ENCODE peak calls at places on chromosome 6, in five cellular contexts. U is adrenal gland, P is stomach, D is body of pancreas, G is left ventricle myocardium inferior. B is an unnamed sample. For H3K9me3, the result is how much of the 10 kb centered on the place peaks cover.

GRCh38 chr6:105193647-105194046 is 13.8 kb upstream of the POPDC3 start:
- DNase-seq in U (no peak), G (no peak), D (no peak), P (no peak), B (no peak)

GRCh38 chr6:138647006-138647405 is 126.6 kb upstream of the CCDC28A start:
- DNase-seq in P (no peak), D (no peak), G (no peak), U (no peak), B (no peak)

GRCh38 chr6:7684843-7685242 is 41.1 kb upstream of the BMP6 start:
- DNase-seq in D (no peak), P (no peak), G (no peak), U (no peak), B (no peak)

GRCh38 chr6:154343473-154344308 is 12.9 kb downstream of the IPCEF1 start:
- DNase-seq in U (no peak), G (no peak), P (peak), D (peak), B (peak)

GRCh38 chr6:41732601-41733348 is 2.6 kb downstream of the TFEB start:
- DNase-seq in P (peak), G (no peak), D (peak), U (no peak), B (peak)

GRCh38 chr6:137763436-137763835 is 103.6 kb upstream of the TNFAIP3 start:
- DNase-seq in G (no peak), D (no peak), P (no peak), U (no peak), B (no peak)

GRCh38 chr6:11705069-11705468 is 73.5 kb downstream of the ADTRP start:
- DNase-seq in G (no peak), U (no peak), P (no peak), D (no peak), B (no peak)

GRCh38 chr6:117156701-117157100 is 108.7 kb upstream of the VGLL2 start:
- DNase-seq in D (no peak), U (no peak), P (no peak), G (no peak), B (no peak)

GRCh38 chr6:64012351-64013060 is 376.9 kb downstream of the PHF3 start:
- DNase-seq in G (no peak), P (no peak), D (no peak), U (no peak), B (no peak)

GRCh38 chr6:54935739-54936138 is 89.2 kb downstream of the FAM83B start:
- DNase-seq in G (no peak), D (no peak), P (no peak), U (no peak), B (no peak)

GRCh38 chr6:161169690-161170089 is 104.2 kb downstream of the AGPAT4 start:
- DNase-seq in G (no peak), P (peak), U (peak), D (peak), B (peak)

GRCh38 chr6:8329592-8329991 is 105.8 kb downstream of the SLC35B3 start:
- DNase-seq in D (no peak), P (no peak), U (no peak), G (no peak), B (peak)

GRCh38 chr6:31736026-31736767 is at the start of gene CLIC1:
- DNase-seq in P (peak), D (peak), U (peak), G (peak), B (peak)

GRCh38 chr6:168362276-168362990 is 42.9 kb upstream of the DACT2 start:
- DNase-seq in D (no peak), U (no peak), P (no peak), G (no peak), B (no peak)

GRCh38 chr6:87244380-87244779 is 78.0 kb upstream of the SMIM8 start:
- DNase-seq in G (no peak), U (no peak), P (no peak), D (no peak), B (no peak)

GRCh38 chr6:100093405-100093804 is 99.4 kb upstream of the MCHR2 start:
- DNase-seq in G (no peak), U (no peak), P (no peak), D (no peak), B (no peak)
- H3K9me3 ChIP-seq in G (under half), U (under half), P (under half), D (under half), B (under half)

DNA sequence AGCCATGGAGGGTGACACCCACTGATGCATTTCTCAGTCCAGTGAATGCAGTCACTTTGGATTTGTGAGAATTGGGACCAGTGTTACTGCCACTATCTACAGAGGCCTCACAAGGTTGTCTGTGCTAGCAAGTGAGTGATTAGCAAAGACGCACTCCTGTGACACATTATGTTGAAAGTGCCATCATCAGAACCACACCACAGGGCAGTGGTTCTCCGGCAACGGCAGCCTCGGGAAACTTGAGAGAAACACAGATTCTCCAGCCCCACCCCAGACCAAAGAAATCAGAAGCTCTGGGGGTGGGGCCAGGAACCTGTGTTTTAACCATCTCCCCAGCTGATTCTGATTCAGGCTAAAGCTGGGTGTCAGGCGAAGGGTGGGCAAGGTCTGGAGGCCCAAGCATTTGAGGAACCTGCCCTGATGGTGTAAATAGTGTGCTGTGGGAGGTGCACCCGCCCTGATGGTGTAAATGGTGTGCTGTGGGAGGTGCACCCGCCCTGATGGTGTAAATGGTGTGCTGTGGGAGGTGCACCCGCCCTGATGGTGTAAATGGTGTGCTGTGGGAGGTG is 39.9 kb downstream of the TMEM242 start:
- DNase-seq in D (no peak), P (no peak), G (no peak), U (no peak), B (no peak)
- H3K9me3 ChIP-seq in D (under half), P (under half), G (under half), U (under half), B (under half)

GRCh38 chr6:21873562-21873961 is 280.0 kb downstream of the SOX4 start:
- DNase-seq in G (no peak), D (peak), P (no peak), U (no peak), B (no peak)
- H3K9me3 ChIP-seq in G (under half), D (under half), P (under half), U (under half), B (under half)

GRCh38 chr6:917939-918338 is 225.0 kb upstream of the EXOC2 start:
- DNase-seq in U (no peak), P (no peak), D (no peak), G (no peak), B (no peak)
- H3K9me3 ChIP-seq in U (under half), P (under half), D (under half), G (under half), B (under half)

GRCh38 chr6:88547768-88548167 is 381.6 kb upstream of the CNR1 start:
- DNase-seq in P (no peak), U (no peak), G (no peak), D (no peak), B (no peak)
- H3K9me3 ChIP-seq in P (under half), U (under half), G (under half), D (under half), B (under half)

GRCh38 chr6:17565399-17565798 is 34.7 kb upstream of the FAM8A1 start:
- DNase-seq in G (no peak), U (no peak), D (no peak), P (no peak), B (no peak)
- H3K9me3 ChIP-seq in G (under half), U (under half), D (under half), P (under half), B (under half)

GRCh38 chr6:303263-303662 is 11.0 kb downstream of the DUSP22 start:
- DNase-seq in D (no peak), P (no peak), U (no peak), G (no peak), B (no peak)
- H3K9me3 ChIP-seq in D (under half), P (under half), U (under half), G (under half), B (under half)

GRCh38 chr6:167317172-167317571 is 7.7 kb upstream of the TTLL2 start:
- DNase-seq in P (no peak), D (no peak), U (no peak), G (no peak), B (no peak)
- H3K9me3 ChIP-seq in P (under half), D (under half), U (under half), G (under half), B (under half)

B was measured in mucosa of descending colon.